ENCODE peak calls at places on chromosomes 5 and 9, in seven cellular contexts. One of them, this sample, is unnamed. For H3K4me1, the result is how much of the 10 kb centered on the place peaks cover.

GRCh38 chr5:159047081-159047480 is 52.6 kb downstream of the EBF1 start:
- DNase-seq in PC-3: no peak
- DNase-seq in pancreas: no peak
- DNase-seq in neuronal stem cell: no peak
- DNase-seq in A549: no peak
- DNase-seq in GM23338: no peak
- DNase-seq in fibroblast of lung: peak
- DNase-seq in this sample: no peak

GRCh38 chr9:13648676-13649075 is 369.2 kb upstream of the MPDZ start:
- DNase-seq in PC-3: peak
- DNase-seq in pancreas: no peak
- DNase-seq in neuronal stem cell: no peak
- DNase-seq in A549: no peak
- DNase-seq in GM23338: no peak
- DNase-seq in fibroblast of lung: peak
- DNase-seq in this sample: no peak

GRCh38 chr5:170366276-170366675 is 22.9 kb downstream of the KCNMB1 start:
- DNase-seq in PC-3: no peak
- DNase-seq in pancreas: no peak
- DNase-seq in neuronal stem cell: no peak
- DNase-seq in A549: no peak
- DNase-seq in GM23338: no peak
- DNase-seq in fibroblast of lung: no peak
- DNase-seq in this sample: no peak

GRCh38 chr9:34485822-34486221 is 27.2 kb downstream of the DNAI1 start:
- DNase-seq in PC-3: no peak
- DNase-seq in pancreas: no peak
- DNase-seq in neuronal stem cell: no peak
- DNase-seq in A549: no peak
- DNase-seq in GM23338: no peak
- DNase-seq in fibroblast of lung: no peak
- DNase-seq in this sample: no peak

GRCh38 chr5:151085517-151086031 is 4.7 kb upstream of the TNIP1 start:
- DNase-seq in PC-3: peak
- DNase-seq in pancreas: peak
- DNase-seq in neuronal stem cell: no peak
- DNase-seq in A549: no peak
- DNase-seq in GM23338: no peak
- DNase-seq in fibroblast of lung: no peak
- DNase-seq in this sample: peak

GRCh38 chr5:159244163-159244562 is 18.9 kb upstream of the UBLCP1 start:
- DNase-seq in PC-3: no peak
- DNase-seq in pancreas: no peak
- DNase-seq in neuronal stem cell: no peak
- DNase-seq in A549: no peak
- DNase-seq in GM23338: no peak
- DNase-seq in fibroblast of lung: no peak
- DNase-seq in this sample: no peak

GRCh38 chr9:3455088-3455487 is 70.7 kb downstream of the RFX3 start:
- DNase-seq in PC-3: no peak
- DNase-seq in pancreas: no peak
- DNase-seq in neuronal stem cell: no peak
- DNase-seq in A549: no peak
- DNase-seq in GM23338: peak
- DNase-seq in fibroblast of lung: no peak
- DNase-seq in this sample: no peak

GRCh38 chr5:97628011-97628410 is 445.0 kb upstream of the RIOK2 start:
- DNase-seq in PC-3: no peak
- DNase-seq in pancreas: no peak
- DNase-seq in neuronal stem cell: no peak
- DNase-seq in A549: no peak
- DNase-seq in GM23338: no peak
- DNase-seq in fibroblast of lung: no peak
- DNase-seq in this sample: no peak

GRCh38 chr5:8857051-8857450 is 688.8 kb downstream of the SEMA5A start:
- DNase-seq in PC-3: no peak
- DNase-seq in pancreas: no peak
- DNase-seq in neuronal stem cell: no peak
- DNase-seq in A549: no peak
- DNase-seq in GM23338: no peak
- DNase-seq in fibroblast of lung: no peak
- DNase-seq in this sample: no peak

GRCh38 chr9:134707031-134707680 is 65.6 kb downstream of the COL5A1 start:
- DNase-seq in PC-3: no peak
- DNase-seq in pancreas: peak
- DNase-seq in neuronal stem cell: no peak
- DNase-seq in A549: no peak
- DNase-seq in GM23338: no peak
- DNase-seq in fibroblast of lung: peak
- DNase-seq in this sample: no peak

GRCh38 chr5:27144456-27144855 is 106.1 kb upstream of the CDH9 start:
- DNase-seq in PC-3: peak
- DNase-seq in pancreas: no peak
- DNase-seq in neuronal stem cell: no peak
- DNase-seq in A549: no peak
- DNase-seq in GM23338: no peak
- DNase-seq in fibroblast of lung: no peak
- DNase-seq in this sample: no peak

GRCh38 chr9:130450344-130451003 is 5.7 kb downstream of the ASS1 start:
- DNase-seq in PC-3: no peak
- DNase-seq in pancreas: peak
- DNase-seq in neuronal stem cell: no peak
- DNase-seq in A549: no peak
- DNase-seq in GM23338: peak
- DNase-seq in fibroblast of lung: no peak
- DNase-seq in this sample: no peak

GRCh38 chr5:179275941-179276837 is 69.1 kb downstream of the ADAMTS2 start:
- DNase-seq in PC-3: no peak
- DNase-seq in pancreas: peak
- DNase-seq in neuronal stem cell: no peak
- DNase-seq in A549: no peak
- DNase-seq in GM23338: no peak
- DNase-seq in fibroblast of lung: peak
- DNase-seq in this sample: no peak

GRCh38 chr5:151799407-151799806 is 27.7 kb downstream of the G3BP1 start:
- DNase-seq in PC-3: peak
- DNase-seq in pancreas: no peak
- DNase-seq in neuronal stem cell: no peak
- DNase-seq in A549: no peak
- DNase-seq in GM23338: no peak
- DNase-seq in fibroblast of lung: peak
- DNase-seq in this sample: no peak

GRCh38 chr5:10103098-10103497 is 146.6 kb downstream of the ATPSCKMT start:
- DNase-seq in PC-3: no peak
- DNase-seq in pancreas: no peak
- DNase-seq in neuronal stem cell: peak
- DNase-seq in A549: no peak
- DNase-seq in GM23338: peak
- DNase-seq in fibroblast of lung: no peak
- DNase-seq in this sample: no peak

DNA sequence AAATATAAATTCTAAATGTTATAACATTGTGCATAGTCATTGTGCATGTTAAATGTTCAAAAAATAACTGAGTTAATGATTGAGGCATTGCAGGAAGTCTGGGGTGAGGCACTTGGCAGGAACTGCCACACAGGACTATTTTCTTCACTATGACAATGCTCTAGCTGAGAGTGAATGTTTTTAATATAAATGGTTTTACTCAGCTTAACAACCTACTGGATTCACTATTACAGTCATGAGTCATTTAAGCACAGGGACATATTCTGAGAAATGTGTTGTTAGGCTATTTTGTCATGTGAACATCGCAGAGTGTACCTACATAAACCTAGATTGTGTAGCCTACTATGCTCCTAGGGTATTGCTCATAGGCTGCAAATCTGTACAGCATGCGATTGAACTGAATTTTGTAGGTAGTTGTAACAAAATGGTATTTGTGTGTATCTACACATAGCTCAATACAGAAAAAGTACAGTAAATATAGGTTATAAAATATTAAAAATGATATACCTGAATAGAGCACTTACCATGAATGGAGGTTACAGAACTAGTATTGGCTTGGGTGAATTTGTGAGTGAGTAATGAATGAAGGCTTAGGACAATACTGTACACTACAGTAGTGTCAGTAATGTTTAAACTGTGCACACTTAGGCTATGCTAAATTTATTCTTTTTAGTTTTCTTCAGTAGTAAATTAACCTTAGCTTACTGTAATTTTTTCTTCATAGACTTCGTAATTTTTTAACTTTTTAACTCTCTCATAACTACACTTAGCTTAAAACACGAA is 346.1 kb upstream of the PTGER4 start:
- DNase-seq in PC-3: peak
- DNase-seq in pancreas: no peak
- DNase-seq in neuronal stem cell: no peak
- DNase-seq in A549: no peak
- DNase-seq in GM23338: no peak
- DNase-seq in fibroblast of lung: peak
- DNase-seq in this sample: no peak
- H3K4me1 ChIP-seq in PC-3: under half
- H3K4me1 ChIP-seq in pancreas: under half
- H3K4me1 ChIP-seq in neuronal stem cell: under half
- H3K4me1 ChIP-seq in A549: under half
- H3K4me1 ChIP-seq in GM23338: under half
- H3K4me1 ChIP-seq in fibroblast of lung: under half
- H3K4me1 ChIP-seq in this sample: under half

GRCh38 chr5:42655982-42656660 is 100.5 kb upstream of the CCDC152 start:
- DNase-seq in PC-3: peak
- DNase-seq in pancreas: no peak
- DNase-seq in neuronal stem cell: no peak
- DNase-seq in A549: no peak
- DNase-seq in GM23338: no peak
- DNase-seq in fibroblast of lung: peak
- DNase-seq in this sample: no peak

GRCh38 chr5:42654645-42655044 is 102.0 kb upstream of the CCDC152 start:
- DNase-seq in PC-3: no peak
- DNase-seq in pancreas: no peak
- DNase-seq in neuronal stem cell: no peak
- DNase-seq in A549: no peak
- DNase-seq in GM23338: no peak
- DNase-seq in fibroblast of lung: no peak
- DNase-seq in this sample: no peak

GRCh38 chr5:42653705-42654104 is 102.9 kb upstream of the CCDC152 start:
- DNase-seq in PC-3: no peak
- DNase-seq in pancreas: no peak
- DNase-seq in neuronal stem cell: no peak
- DNase-seq in A549: no peak
- DNase-seq in GM23338: no peak
- DNase-seq in fibroblast of lung: no peak
- DNase-seq in this sample: no peak

GRCh38 chr5:42656661-42657035 is 100.0 kb upstream of the CCDC152 start:
- DNase-seq in PC-3: peak
- DNase-seq in pancreas: no peak
- DNase-seq in neuronal stem cell: no peak
- DNase-seq in A549: no peak
- DNase-seq in GM23338: no peak
- DNase-seq in fibroblast of lung: no peak
- DNase-seq in this sample: no peak
- H3K4me3 ChIP-seq in PC-3: peak
- H3K4me3 ChIP-seq in pancreas: no peak
- H3K4me3 ChIP-seq in neuronal stem cell: no peak
- H3K4me3 ChIP-seq in A549: peak
- H3K4me3 ChIP-seq in GM23338: no peak
- H3K4me3 ChIP-seq in fibroblast of lung: no peak
- H3K4me3 ChIP-seq in this sample: no peak

DNA sequence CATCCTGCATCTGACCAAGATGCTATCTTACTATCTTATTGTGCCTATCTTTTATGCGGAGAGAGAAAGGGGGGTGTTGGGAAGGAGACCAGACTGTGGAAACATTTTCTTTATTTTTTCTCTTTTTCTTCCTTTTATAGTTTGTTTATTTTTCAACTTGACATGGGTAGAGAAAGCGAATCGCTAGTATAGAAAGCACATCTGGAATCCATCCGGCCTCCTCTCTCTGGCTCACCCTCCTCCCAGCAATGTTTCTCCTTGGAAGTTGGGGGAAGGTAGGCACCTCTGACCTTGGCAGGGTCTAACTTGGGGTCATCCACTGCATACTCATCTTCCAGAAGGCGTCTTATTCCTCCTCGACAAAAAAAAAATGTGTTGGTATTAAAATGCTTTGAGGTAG is 3.9 kb downstream of the S1PR3 start:
- DNase-seq in PC-3: no peak
- DNase-seq in pancreas: no peak
- DNase-seq in neuronal stem cell: no peak
- DNase-seq in A549: no peak
- DNase-seq in GM23338: no peak
- DNase-seq in fibroblast of lung: no peak
- DNase-seq in this sample: no peak
- H3K4me1 ChIP-seq in PC-3: under half
- H3K4me1 ChIP-seq in pancreas: under half
- H3K4me1 ChIP-seq in neuronal stem cell: under half
- H3K4me1 ChIP-seq in A549: under half
- H3K4me1 ChIP-seq in GM23338: under half
- H3K4me1 ChIP-seq in fibroblast of lung: under half
- H3K4me1 ChIP-seq in this sample: under half

GRCh38 chr9:127976498-127976897 is 4.3 kb downstream of the EEIG1 start:
- DNase-seq in PC-3: no peak
- DNase-seq in pancreas: peak
- DNase-seq in neuronal stem cell: no peak
- DNase-seq in A549: no peak
- DNase-seq in GM23338: no peak
- DNase-seq in fibroblast of lung: no peak
- DNase-seq in this sample: peak

GRCh38 chr9:127976943-127977871 is 3.6 kb downstream of the EEIG1 start:
- DNase-seq in PC-3: no peak
- DNase-seq in pancreas: no peak
- DNase-seq in neuronal stem cell: no peak
- DNase-seq in A549: no peak
- DNase-seq in GM23338: no peak
- DNase-seq in fibroblast of lung: no peak
- DNase-seq in this sample: no peak

GRCh38 chr9:127974769-127975261 is 6.0 kb downstream of the EEIG1 start:
- DNase-seq in PC-3: no peak
- DNase-seq in pancreas: no peak
- DNase-seq in neuronal stem cell: no peak
- DNase-seq in A549: no peak
- DNase-seq in GM23338: no peak
- DNase-seq in fibroblast of lung: peak
- DNase-seq in this sample: no peak

GRCh38 chr9:127974002-127974768 is 6.6 kb downstream of the EEIG1 start:
- DNase-seq in PC-3: no peak
- DNase-seq in pancreas: no peak
- DNase-seq in neuronal stem cell: no peak
- DNase-seq in A549: no peak
- DNase-seq in GM23338: no peak
- DNase-seq in fibroblast of lung: no peak
- DNase-seq in this sample: no peak

GRCh38 chr9:127975376-127976315 is 5.1 kb downstream of the EEIG1 start:
- DNase-seq in PC-3: no peak
- DNase-seq in pancreas: no peak
- DNase-seq in neuronal stem cell: no peak
- DNase-seq in A549: no peak
- DNase-seq in GM23338: no peak
- DNase-seq in fibroblast of lung: no peak
- DNase-seq in this sample: no peak
- H3K4me3 ChIP-seq in PC-3: no peak
- H3K4me3 ChIP-seq in pancreas: no peak
- H3K4me3 ChIP-seq in neuronal stem cell: no peak
- H3K4me3 ChIP-seq in A549: no peak
- H3K4me3 ChIP-seq in GM23338: no peak
- H3K4me3 ChIP-seq in fibroblast of lung: no peak
- H3K4me3 ChIP-seq in this sample: peak

GRCh38 chr9:37283730-37284235 is 138.7 kb upstream of the GRHPR start:
- DNase-seq in PC-3: peak
- DNase-seq in pancreas: no peak
- DNase-seq in neuronal stem cell: no peak
- DNase-seq in A549: no peak
- DNase-seq in GM23338: peak
- DNase-seq in fibroblast of lung: peak
- DNase-seq in this sample: no peak
- H3K4me1 ChIP-seq in PC-3: under half
- H3K4me1 ChIP-seq in pancreas: under half
- H3K4me1 ChIP-seq in neuronal stem cell: under half
- H3K4me1 ChIP-seq in A549: under half
- H3K4me1 ChIP-seq in GM23338: under half
- H3K4me1 ChIP-seq in fibroblast of lung: under half
- H3K4me1 ChIP-seq in this sample: under half